ENCODE peak calls at places on chromosomes 2 and 18, in six cellular contexts. G, I, T, F, J and S are unnamed samples.
A peak's percentile ranks its signal among the peaks of the same experiment; 100 is the strongest.

GRCh38 chr18:48828713-48829442 is 121.9 kb downstream of the SMAD7 start:
- DNase-seq in J (peak; percentile 81), T (peak; percentile 69), I (no peak), F (peak; percentile 28), G (peak; percentile 21), S (peak; percentile 7)

GRCh38 chr2:62662548-62662947 is 43.0 kb upstream of the EHBP1 start:
- DNase-seq in G (no peak), F (no peak), I (no peak), J (no peak), T (no peak), S (peak; percentile 17)

GRCh38 chr2:6877402-6878305 is at the start of gene RSAD2:
- DNase-seq in I (no peak), J (peak; percentile 62), F (peak; percentile 47), G (no peak), T (peak; percentile 49), S (no peak)

GRCh38 chr2:179096090-179096489 is 46.2 kb upstream of the CCDC141 start:
- DNase-seq in I (no peak), J (no peak), G (no peak), F (no peak), T (no peak), S (no peak)

GRCh38 chr2:232447638-232448472 is 8.1 kb upstream of the ALPI start:
- DNase-seq in J (peak; percentile 71), I (no peak), F (no peak), T (no peak), G (no peak), S (no peak)

GRCh38 chr2:219278655-219279150 is 463 bp upstream of the DNAJB2 start:
- DNase-seq in J (no peak), G (no peak), I (no peak), T (no peak), F (no peak), S (no peak)

GRCh38 chr2:234840336-234840735 is 111.5 kb upstream of the SH3BP4 start:
- DNase-seq in I (peak; percentile 53), G (no peak), J (no peak), T (peak; percentile 82), F (no peak), S (peak; percentile 57)

GRCh38 chr2:222950886-222951285 is 90.0 kb downstream of the ACSL3 start:
- DNase-seq in G (no peak), T (peak; percentile 44), I (no peak), F (no peak), J (no peak), S (no peak)

GRCh38 chr2:210493528-210493927 is 17.0 kb upstream of the LANCL1 start:
- DNase-seq in I (no peak), J (no peak), F (no peak), T (no peak), G (no peak), S (no peak)

GRCh38 chr2:206211657-206212255 is 52.1 kb downstream of the EEF1B2 start:
- DNase-seq in J (no peak), G (no peak), T (no peak), F (no peak), I (no peak), S (no peak)

GRCh38 chr2:33372940-33373553 is 103.4 kb upstream of the RASGRP3 start:
- DNase-seq in T (peak; percentile 58), G (no peak), I (peak; percentile 61), J (no peak), F (no peak), S (no peak)

GRCh38 chr2:125701070-125701469 is 954.9 kb upstream of the GYPC start:
- DNase-seq in T (no peak), G (no peak), I (no peak), J (no peak), F (no peak), S (no peak)

GRCh38 chr2:113376935-113377445 is 60.5 kb upstream of the ZNG1B start:
- DNase-seq in J (no peak), G (no peak), T (no peak), F (no peak), I (no peak), S (no peak)

GRCh38 chr2:15435474-15435873 is 125.7 kb downstream of the NBAS start:
- DNase-seq in F (no peak), I (no peak), G (no peak), T (no peak), J (no peak), S (no peak)

DNA sequence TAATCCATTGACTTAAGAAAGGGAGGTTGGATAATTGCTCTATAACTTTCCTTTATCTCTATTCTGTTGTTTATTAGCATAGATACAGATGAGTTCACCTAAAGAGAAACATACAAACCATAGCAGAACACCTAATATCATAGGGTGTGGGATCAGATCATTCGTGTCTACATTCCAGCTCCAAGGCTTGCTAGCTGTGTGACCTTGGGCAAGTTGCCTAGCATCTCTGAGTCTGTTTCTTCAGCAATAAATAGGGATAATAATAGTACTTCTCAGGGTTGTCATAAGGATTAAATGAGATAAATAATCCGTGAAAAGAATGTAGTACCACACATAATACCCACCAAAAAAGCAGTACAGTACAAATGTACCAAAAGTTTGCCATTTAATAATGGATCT is 126.2 kb downstream of the PLB1 start:
- DNase-seq in I (no peak), G (no peak), F (no peak), J (no peak), T (no peak), S (no peak)
- H3K4me1 ChIP-seq in I (peaks cover 9% of the 10 kb centered on the region), G (no peaks in the 10 kb centered on the region), F (peaks cover 54% of the 10 kb centered on the region), J (peaks cover 14% of the 10 kb centered on the region), T (peaks cover 42% of the 10 kb centered on the region), S (peaks cover 32% of the 10 kb centered on the region)

DNA sequence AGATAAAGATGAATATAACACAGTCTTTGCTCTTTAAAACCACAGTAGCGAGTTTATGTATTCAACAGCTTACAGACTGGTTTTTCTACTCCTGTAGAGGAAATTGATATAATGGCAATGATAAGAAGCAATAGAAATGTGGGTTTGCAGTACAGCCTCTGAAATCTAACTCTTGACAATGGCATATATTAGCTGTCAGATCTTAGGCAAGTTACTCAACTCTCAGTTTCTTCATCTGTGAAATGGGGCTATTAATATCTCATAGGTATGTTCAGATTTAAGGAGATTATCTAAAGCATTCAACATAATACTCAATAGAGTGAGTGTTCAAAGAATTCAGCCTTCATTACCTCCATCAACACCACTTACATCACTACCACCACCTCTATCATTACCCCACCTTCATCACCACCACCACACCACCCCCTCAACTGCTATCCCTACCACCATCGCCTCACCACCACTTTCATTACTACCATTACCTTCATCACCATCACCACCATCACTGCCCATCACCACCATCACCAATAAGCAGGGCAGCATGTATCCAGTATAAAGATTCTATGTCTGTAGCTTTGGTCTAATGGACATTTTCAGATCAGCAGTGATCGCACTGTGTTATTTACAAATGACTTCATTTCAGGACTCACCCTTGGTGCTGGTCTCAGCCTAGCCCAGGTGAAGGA is 22.7 kb downstream of the AOX1 start:
- DNase-seq in F (no peak), I (no peak), G (no peak), T (no peak), J (no peak), S (no peak)
- H3K27ac ChIP-seq in F (no peak overlapping the region), I (peak overlapping the region; percentile 74), G (no peak overlapping the region), T (no peak overlapping the region), J (no peak overlapping the region), S (no peak overlapping the region)

GRCh38 chr2:197502685-197503084 is 2.5 kb downstream of the HSPE1 start:
- DNase-seq in F (no peak), T (no peak), G (no peak), I (no peak), J (no peak), S (no peak)
- H3K4me3 ChIP-seq in F (no peak overlapping the region), T (no peak overlapping the region), G (no peak overlapping the region), I (peak overlapping the region; percentile 86), J (peak overlapping the region; percentile 75), S (no peak overlapping the region)

GRCh38 chr2:211990335-211990734 is 548.3 kb downstream of the ERBB4 start:
- DNase-seq in F (no peak), I (no peak), G (no peak), J (no peak), T (no peak), S (no peak)
- H3K4me1 ChIP-seq in F (no peaks in the 10 kb centered on the region), I (no peaks in the 10 kb centered on the region), G (no peaks in the 10 kb centered on the region), J (no peaks in the 10 kb centered on the region), T (no peaks in the 10 kb centered on the region), S (no peaks in the 10 kb centered on the region)

GRCh38 chr2:226115832-226116200 is 683.8 kb downstream of the IRS1 start:
- DNase-seq in F (no peak), T (no peak), I (no peak), G (no peak), J (no peak), S (no peak)

GRCh38 chr2:226117506-226118065 is 682.0 kb downstream of the IRS1 start:
- DNase-seq in T (no peak), F (no peak), I (no peak), J (no peak), G (no peak), S (no peak)

GRCh38 chr2:226115102-226115831 is 684.4 kb downstream of the IRS1 start:
- DNase-seq in F (no peak), J (no peak), T (peak; percentile 59), I (peak; percentile 51), G (no peak), S (no peak)

GRCh38 chr2:226116346-226116745 is 683.3 kb downstream of the IRS1 start:
- DNase-seq in G (no peak), F (no peak), I (no peak), T (no peak), J (no peak), S (no peak)

DNA sequence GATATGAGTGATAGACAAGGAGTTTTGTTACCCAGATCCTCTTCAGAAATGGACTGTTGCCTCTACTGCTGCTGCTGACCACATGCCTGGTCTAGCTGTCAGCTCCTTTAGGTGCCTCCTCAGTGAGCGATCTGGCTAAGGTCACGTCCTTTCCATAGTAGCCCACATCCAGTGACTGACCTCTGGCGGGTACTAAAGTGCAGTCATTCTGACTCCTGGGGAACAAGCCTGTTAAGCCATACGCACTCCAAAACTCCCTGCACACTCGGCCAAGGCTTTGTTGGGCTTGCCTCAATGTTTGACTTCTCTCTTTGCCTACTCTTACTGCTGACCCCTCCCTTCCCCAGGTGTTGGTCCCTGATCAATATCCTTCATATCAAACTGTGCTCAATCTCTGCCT is 685.2 kb downstream of the IRS1 start:
- DNase-seq in J (no peak), G (no peak), T (peak; percentile 11), F (no peak), I (peak; percentile 17), S (no peak)
- H3K27ac ChIP-seq in J (no peak overlapping the region), G (no peak overlapping the region), T (peak overlapping the region; percentile 36), F (no peak overlapping the region), I (peak overlapping the region; percentile 86), S (no peak overlapping the region)

GRCh38 chr2:226652983-226653765 is 146.4 kb downstream of the IRS1 start:
- DNase-seq in T (no peak), J (no peak), I (no peak), F (no peak), G (no peak), S (no peak)

GRCh38 chr2:226657340-226658053 is 142.1 kb downstream of the IRS1 start:
- DNase-seq in T (no peak), I (no peak), G (no peak), F (no peak), J (no peak), S (no peak)

GRCh38 chr2:226658555-226658954 is 141.1 kb downstream of the IRS1 start:
- DNase-seq in G (no peak), T (no peak), J (no peak), F (no peak), I (no peak), S (no peak)

GRCh38 chr2:226656367-226656766 is 143.3 kb downstream of the IRS1 start:
- DNase-seq in G (no peak), F (no peak), J (no peak), I (no peak), T (no peak), S (no peak)

DNA sequence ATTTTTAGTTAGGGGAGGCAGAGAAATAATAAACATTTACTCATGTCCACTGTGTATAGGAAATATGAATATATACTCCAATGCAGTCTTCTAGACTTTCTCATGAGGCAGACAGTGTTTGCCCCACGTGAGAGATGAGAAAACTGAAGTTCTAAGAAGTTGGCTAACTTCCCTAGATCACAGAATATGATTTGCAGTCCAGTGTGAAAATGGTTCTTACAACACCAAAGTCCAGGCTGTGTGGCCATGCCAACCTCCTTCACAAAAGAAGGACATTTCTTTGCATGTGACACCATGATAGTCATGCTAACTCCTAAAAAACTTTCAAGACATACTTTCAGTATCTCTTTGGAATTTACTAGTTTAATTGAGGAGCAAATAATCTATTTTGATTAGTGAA is 143.7 kb downstream of the IRS1 start:
- DNase-seq in G (peak; percentile 37), T (no peak), I (no peak), J (no peak), F (peak; percentile 30), S (no peak)
- H3K4me3 ChIP-seq in G (no peak overlapping the region), T (no peak overlapping the region), I (no peak overlapping the region), J (peak overlapping the region; percentile 2), F (no peak overlapping the region), S (no peak overlapping the region)